ENCODE peak calls at places on chromosomes 12 and 14, in seven cellular contexts. H, G, J, F, S, Z and D are unnamed samples.

GRCh38 chr14:71235865-71236264 is 328.6 kb downstream of the PCNX1 start:
- DNase-seq in H (no peak), G (no peak), J (no peak), F (no peak), S (no peak), Z (peak), D (no peak)

GRCh38 chr14:38389666-38390065 is 133.8 kb upstream of the CLEC14A start:
- DNase-seq in H (no peak), G (no peak), J (no peak), F (no peak), S (no peak), Z (peak), D (peak)

GRCh38 chr12:10362325-10362724 is 27.5 kb downstream of the KLRK1 start:
- DNase-seq in H (no peak), G (no peak), J (no peak), F (no peak), S (no peak), Z (no peak), D (no peak)

GRCh38 chr12:54129028-54129903 is 59.5 kb downstream of the SMUG1 start:
- DNase-seq in H (no peak), G (no peak), J (no peak), F (no peak), S (no peak), Z (no peak), D (no peak)

GRCh38 chr14:32594766-32595165 is 265.7 kb downstream of the AKAP6 start:
- DNase-seq in H (no peak), G (no peak), J (no peak), F (no peak), S (peak), Z (peak), D (peak)

GRCh38 chr12:43957732-43958131 is 121.9 kb downstream of the TMEM117 start:
- DNase-seq in H (peak), G (no peak), J (peak), F (no peak), S (peak), Z (peak), D (peak)

GRCh38 chr12:70698345-70698744 is 61.1 kb upstream of the PTPRB start:
- DNase-seq in H (no peak), G (no peak), J (no peak), F (no peak), S (no peak), Z (no peak), D (no peak)

GRCh38 chr12:64318605-64319004 is 72.0 kb downstream of the C12orf56 start:
- DNase-seq in H (no peak), G (no peak), J (no peak), F (no peak), S (no peak), Z (peak), D (peak)

GRCh38 chr14:22070119-22070982 is 396.7 kb upstream of the OR4E1 start:
- DNase-seq in H (no peak), G (peak), J (peak), F (no peak), S (no peak), Z (no peak), D (peak)

GRCh38 chr12:74152370-74152769 is 385.3 kb upstream of the ATXN7L3B start:
- DNase-seq in H (no peak), G (no peak), J (peak), F (no peak), S (no peak), Z (no peak), D (peak)

GRCh38 chr14:35390577-35391387 is 13.8 kb downstream of the NFKBIA start:
- DNase-seq in H (no peak), G (no peak), J (peak), F (no peak), S (peak), Z (no peak), D (peak)

GRCh38 chr12:29427964-29428363 is 47.0 kb upstream of the ERGIC2 start:
- DNase-seq in H (no peak), G (no peak), J (no peak), F (no peak), S (peak), Z (no peak), D (peak)

GRCh38 chr12:53217049-53217929 is 10.2 kb upstream of the ITGB7 start:
- DNase-seq in H (no peak), G (peak), J (no peak), F (peak), S (peak), Z (peak), D (peak)

GRCh38 chr12:82650627-82651337 is 35.9 kb upstream of the TMTC2 start:
- DNase-seq in H (peak), G (no peak), J (no peak), F (no peak), S (peak), Z (no peak), D (peak)

GRCh38 chr12:87428701-87429277 is 600.4 kb downstream of the C12orf50 start:
- DNase-seq in H (no peak), G (no peak), J (no peak), F (no peak), S (peak), Z (no peak), D (peak)

GRCh38 chr12:76455582-76456345 is 103.8 kb downstream of the OSBPL8 start:
- DNase-seq in H (peak), G (no peak), J (peak), F (no peak), S (peak), Z (peak), D (peak)

GRCh38 chr14:100901391-100902183 is 1.9 kb downstream of the RTL1 start:
- DNase-seq in H (no peak), G (no peak), J (no peak), F (peak), S (no peak), Z (no peak), D (no peak)

GRCh38 chr14:68283378-68284123 is 464.0 kb downstream of the RAD51B start:
- DNase-seq in H (no peak), G (peak), J (no peak), F (no peak), S (no peak), Z (peak), D (no peak)

GRCh38 chr14:71141701-71142374 is 234.6 kb downstream of the PCNX1 start:
- DNase-seq in H (no peak), G (no peak), J (no peak), F (no peak), S (peak), Z (peak), D (peak)

GRCh38 chr14:39469094-39469710 is 37.0 kb upstream of the FBXO33 start:
- DNase-seq in H (no peak), G (peak), J (peak), F (no peak), S (no peak), Z (peak), D (peak)

GRCh38 chr14:50669441-50669986 is 1.4 kb upstream of the SAV1 start:
- DNase-seq in H (no peak), G (no peak), J (no peak), F (no peak), S (no peak), Z (no peak), D (no peak)

GRCh38 chr14:24032727-24033418 is 18.9 kb upstream of the CARMIL3 start:
- DNase-seq in H (peak), G (no peak), J (no peak), F (peak), S (peak), Z (peak), D (peak)

GRCh38 chr12:22670762-22671161 is 45.8 kb downstream of the ETNK1 start:
- DNase-seq in H (no peak), G (no peak), J (no peak), F (no peak), S (no peak), Z (peak), D (peak)
- TF ChIP-seq CTCF in H (peak), G (no peak), J (peak), F (no peak), S (peak), Z (peak), D (peak)

GRCh38 chr12:51814311-51815088 is 34.0 kb downstream of the FIGNL2 start:
- DNase-seq in H (peak), G (peak), J (peak), F (peak), S (peak), Z (peak), D (peak)
- H3K4me3 ChIP-seq in H (peak), G (peak), J (peak), F (peak), S (peak), Z (peak), D (peak)

DNA sequence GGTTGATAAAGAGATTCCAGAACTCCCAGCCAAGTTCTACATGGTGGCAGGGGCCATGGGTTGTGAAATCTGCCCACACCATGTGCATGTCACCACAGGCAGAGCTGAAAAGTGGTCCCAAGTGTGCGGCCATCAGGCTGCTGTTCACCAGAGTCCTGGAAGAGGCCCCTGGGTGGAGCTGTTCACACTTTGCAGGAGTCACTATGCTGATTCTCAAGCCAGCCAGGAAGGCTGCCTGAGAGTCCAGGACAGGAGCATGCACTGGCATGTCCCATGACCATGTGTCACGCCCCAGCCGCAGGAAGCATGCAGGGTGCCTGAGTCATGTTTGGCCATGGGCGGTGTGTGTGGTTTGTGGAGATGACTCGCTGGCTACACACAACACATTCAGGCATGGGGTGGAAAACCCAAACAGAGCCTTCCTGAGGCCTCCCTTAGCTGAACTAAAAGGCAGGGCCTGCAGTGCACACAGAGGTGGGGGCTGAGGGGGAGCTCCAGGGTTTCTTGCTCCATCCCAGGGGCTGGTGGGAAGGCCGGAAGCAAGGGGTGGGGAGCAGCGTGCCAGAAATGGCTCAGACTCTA is 19.5 kb downstream of the ABCB9 start:
- DNase-seq in H (peak), G (peak), J (peak), F (peak), S (peak), Z (peak), D (peak)
- TF ChIP-seq CTCF in H (peak), G (no peak), J (peak), F (no peak), S (peak), Z (peak), D (peak)

GRCh38 chr12:1204581-1205121 is 213.6 kb downstream of the ERC1 start:
- DNase-seq in H (no peak), G (no peak), J (no peak), F (no peak), S (no peak), Z (no peak), D (peak)
- H3K4me3 ChIP-seq in H (no peak), G (peak), J (no peak), F (no peak), S (no peak), Z (peak), D (peak)

GRCh38 chr12:132502149-132502881 is 12.4 kb downstream of the FBRSL1 start:
- DNase-seq in H (no peak), G (no peak), J (no peak), F (no peak), S (no peak), Z (no peak), D (no peak)

GRCh38 chr12:132505852-132506219 is 15.9 kb downstream of the FBRSL1 start:
- DNase-seq in H (no peak), G (no peak), J (no peak), F (no peak), S (no peak), Z (no peak), D (no peak)

GRCh38 chr12:132502882-132503193 is 12.9 kb downstream of the FBRSL1 start:
- DNase-seq in H (no peak), G (no peak), J (no peak), F (no peak), S (no peak), Z (no peak), D (no peak)

GRCh38 chr12:132505105-132505851 is 15.3 kb downstream of the FBRSL1 start:
- DNase-seq in H (no peak), G (no peak), J (no peak), F (peak), S (no peak), Z (no peak), D (no peak)

GRCh38 chr12:132503611-132504204 is 13.8 kb downstream of the FBRSL1 start:
- DNase-seq in H (no peak), G (no peak), J (no peak), F (no peak), S (peak), Z (peak), D (peak)
- TF ChIP-seq CTCF in H (no peak), G (no peak), J (no peak), F (no peak), S (no peak), Z (no peak), D (no peak)